ENCODE peak calls at places on chromosomes 1 and 21, in five cellular contexts. T is Calu3, O is upper lobe of left lung, Z is left ventricle myocardium inferior, A is upper lobe of right lung. G is an unnamed sample.

GRCh38 chr1:192906334-192906733 is 97.5 kb downstream of the RGS2 start:
- DNase-seq in O (no peak), T (no peak), A (no peak), Z (no peak), G (no peak)

GRCh38 chr1:212133319-212133718 is 97.8 kb downstream of the DTL start:
- DNase-seq in O (no peak), Z (no peak), A (no peak), T (no peak), G (no peak)

GRCh38 chr1:208646431-208646830 is 402.2 kb upstream of the PLXNA2 start:
- DNase-seq in A (no peak), Z (no peak), T (no peak), O (no peak), G (no peak)

GRCh38 chr1:61088163-61088840 is 5.9 kb downstream of the NFIA start:
- DNase-seq in A (no peak), Z (no peak), T (no peak), O (no peak), G (no peak)

GRCh38 chr1:193489191-193489590 is 302.8 kb upstream of the B3GALT2 start:
- DNase-seq in A (no peak), O (no peak), Z (no peak), T (no peak), G (no peak)

GRCh38 chr1:224616761-224617409 is 768 bp downstream of the CNIH3 start:
- DNase-seq in O (no peak), Z (no peak), T (no peak), A (no peak), G (no peak)

GRCh38 chr1:1063945-1064831 is 9.9 kb downstream of the RNF223 start:
- DNase-seq in O (peak), Z (peak), T (peak), A (peak), G (peak)

GRCh38 chr1:207020016-207020708 is 12.4 kb downstream of the C1orf116 start:
- DNase-seq in T (peak), Z (no peak), O (peak), A (no peak), G (no peak)

GRCh38 chr21:40886931-40887330 is 40.0 kb upstream of the DSCAM start:
- DNase-seq in Z (no peak), T (no peak), O (no peak), A (no peak), G (no peak)

GRCh38 chr1:245822997-245823396 is 668.2 kb downstream of the KIF26B start:
- DNase-seq in O (no peak), Z (no peak), T (no peak), A (no peak), G (no peak)

GRCh38 chr1:21574464-21575151 is 65.4 kb downstream of the ALPL start:
- DNase-seq in T (peak), Z (peak), O (peak), A (no peak), G (no peak)

GRCh38 chr21:43653626-43654025 is 5.7 kb downstream of the HSF2BP start:
- DNase-seq in T (no peak), Z (no peak), O (no peak), A (no peak), G (no peak)
- TF ChIP-seq CTCF in T (no peak), Z (no peak), O (no peak), A (no peak), G (no peak)

DNA sequence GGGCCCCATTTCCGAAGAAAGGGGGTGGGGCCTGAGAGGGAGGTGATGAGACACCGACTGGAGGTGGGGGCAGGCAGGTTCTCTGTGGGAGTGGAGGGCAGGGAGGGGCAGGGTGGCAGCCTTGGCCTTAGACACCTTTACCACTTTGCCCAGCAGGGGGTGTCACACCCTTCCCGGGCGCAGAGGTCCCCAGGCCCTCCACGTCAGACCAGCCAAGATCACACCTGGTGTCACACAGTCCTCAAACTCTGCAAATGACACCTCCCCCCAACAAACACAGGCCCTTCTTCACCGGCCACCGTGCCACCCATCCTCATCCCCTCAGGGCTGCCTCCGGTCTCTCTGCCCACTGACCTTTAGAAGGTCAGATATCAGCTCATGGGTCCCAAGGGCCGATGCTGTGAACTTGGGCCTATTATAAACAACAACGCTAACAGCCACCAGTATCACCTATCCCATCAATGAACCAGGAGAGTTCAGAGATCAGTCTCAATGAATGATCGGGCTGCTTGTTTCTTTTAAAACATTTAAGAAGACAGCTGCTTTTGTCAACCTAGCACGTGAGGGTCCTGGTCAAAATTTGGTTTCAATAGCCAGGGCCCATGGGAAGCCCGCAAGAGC is 103.9 kb downstream of the CASZ1 start:
- DNase-seq in Z (no peak), A (peak), T (peak), O (peak), G (peak)
- TF ChIP-seq CTCF in Z (peak), A (peak), T (peak), O (peak), G (no peak)

DNA sequence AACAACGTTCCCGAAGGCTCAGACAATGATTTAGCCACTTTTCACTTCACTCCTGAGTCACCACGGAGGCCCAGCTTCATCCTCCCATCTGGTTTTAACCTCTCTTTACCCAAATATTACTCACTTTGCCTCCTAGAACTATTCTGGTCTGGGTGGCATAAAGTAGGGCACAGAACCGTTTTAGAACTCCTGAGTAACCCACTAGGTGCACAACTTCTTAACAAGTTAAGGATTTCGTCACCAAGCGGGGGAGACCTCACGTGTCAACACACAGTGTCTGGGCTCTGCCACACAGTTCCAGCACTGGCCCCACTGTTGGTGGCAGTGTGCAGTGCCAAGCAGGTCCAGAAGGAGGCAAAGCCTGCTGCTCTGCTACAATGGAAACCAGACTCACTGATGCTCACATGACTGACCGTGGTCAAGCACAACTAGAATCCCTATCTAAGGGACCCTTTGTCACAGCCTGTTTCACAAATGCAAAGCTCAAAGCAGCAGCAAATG is 121.7 kb downstream of the SIPA1L2 start:
- DNase-seq in A (no peak), T (no peak), Z (no peak), O (no peak), G (no peak)
- TF ChIP-seq CTCF in A (peak), T (no peak), Z (peak), O (no peak), G (no peak)

DNA sequence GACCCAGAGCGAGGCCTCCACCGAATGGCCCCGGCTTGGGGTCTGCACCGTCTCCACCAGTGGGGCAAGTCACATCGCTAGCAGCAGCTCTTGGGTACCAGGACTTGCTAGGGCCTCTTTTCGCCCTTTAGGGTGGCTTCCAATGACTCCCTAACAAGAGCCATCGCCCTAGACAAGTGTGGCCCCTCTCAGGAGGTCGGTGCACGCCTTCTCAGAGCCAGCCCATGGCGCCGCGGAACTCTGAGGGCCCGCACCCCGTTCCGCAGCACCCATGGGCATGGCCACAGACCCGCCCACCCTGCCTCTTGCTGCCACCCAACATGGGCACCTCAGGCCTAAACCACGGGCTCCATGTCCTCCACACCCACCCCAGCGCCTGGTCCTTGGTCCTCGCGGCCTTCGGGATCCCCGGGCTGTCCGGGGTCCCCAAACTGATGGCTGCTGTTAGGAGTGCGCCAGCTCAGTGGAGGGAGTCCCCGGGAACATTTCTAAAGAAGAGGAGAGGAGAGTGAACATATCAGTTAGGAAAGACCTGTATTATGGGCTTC is 3.2 kb upstream of the CACNA1S start:
- DNase-seq in T (no peak), Z (no peak), A (no peak), O (no peak), G (no peak)
- TF ChIP-seq CTCF in T (no peak), Z (no peak), A (no peak), O (no peak), G (no peak)